ENCODE peak calls at places on chromosome 22, in seven cellular contexts. J, L, M, T, B, Y and Z are unnamed samples.
A peak's percentile ranks its signal among the peaks of the same experiment; 100 is the strongest.

GRCh38 chr22:45942344-45942743 is 34.6 kb downstream of the WNT7B start:
- DNase-seq in M (no peak), J (no peak), L (no peak), B (no peak), T (no peak), Y (no peak), Z (no peak)

GRCh38 chr22:30636226-30637077 is 871 bp downstream of the SLC35E4 start:
- DNase-seq in L (no peak), B (no peak), Y (peak; percentile 31), J (no peak), M (peak; percentile 54), T (peak; percentile 15), Z (no peak)

GRCh38 chr22:17536269-17536668 is 27.0 kb upstream of the SLC25A18 start:
- DNase-seq in J (no peak), B (no peak), M (peak; percentile 62), L (peak; percentile 38), T (peak; percentile 37), Y (no peak), Z (no peak)

GRCh38 chr22:48248901-48249455 is 1486.5 kb downstream of the TBC1D22A start:
- DNase-seq in T (no peak), B (no peak), J (no peak), L (no peak), Y (no peak), M (no peak), Z (no peak)

GRCh38 chr22:41197808-41198585 is 7.1 kb upstream of the L3MBTL2 start:
- DNase-seq in T (no peak), L (no peak), J (no peak), Y (no peak), B (no peak), M (peak; percentile 63), Z (no peak)

GRCh38 chr22:19936513-19936912 is 5.1 kb upstream of the COMT start:
- DNase-seq in L (no peak), B (no peak), Y (no peak), T (no peak), J (no peak), M (no peak), Z (no peak)

GRCh38 chr22:46001046-46001425 is 24.1 kb upstream of the WNT7B start:
- DNase-seq in Y (no peak), T (no peak), L (no peak), J (no peak), M (no peak), B (no peak), Z (no peak)

GRCh38 chr22:26589367-26589844 is 526 bp downstream of the TPST2 start:
- DNase-seq in M (peak; percentile 61), J (no peak), T (peak; percentile 34), Y (peak; percentile 33), B (no peak), L (peak; percentile 25), Z (no peak)

GRCh38 chr22:46502346-46502745 is 35.1 kb downstream of the CELSR1 start:
- DNase-seq in M (no peak), B (no peak), J (no peak), T (no peak), L (no peak), Y (no peak), Z (no peak)

GRCh38 chr22:45306139-45306538 is 3.6 kb upstream of the FAM118A start:
- DNase-seq in T (no peak), Y (no peak), L (no peak), J (no peak), B (no peak), M (no peak), Z (no peak)

GRCh38 chr22:23282089-23282501 is 101.8 kb downstream of the BCR start:
- DNase-seq in J (peak; percentile 24), B (peak; percentile 16), T (peak; percentile 80), L (peak; percentile 71), Y (peak; percentile 74), M (peak; percentile 82), Z (no peak)

GRCh38 chr22:26174280-26174679 is 5.0 kb downstream of the SEZ6L start:
- DNase-seq in B (no peak), J (no peak), L (no peak), T (peak; percentile 3), Y (no peak), M (peak; percentile 48), Z (no peak)

GRCh38 chr22:46149493-46149997 is 781 bp upstream of the PPARA start:
- DNase-seq in Y (peak; percentile 53), T (no peak), J (no peak), L (peak; percentile 38), M (peak; percentile 54), B (no peak), Z (no peak)

GRCh38 chr22:46446799-46447198 is 90.6 kb downstream of the CELSR1 start:
- DNase-seq in L (peak; percentile 25), J (no peak), B (no peak), Y (no peak), M (no peak), T (peak; percentile 6), Z (no peak)

GRCh38 chr22:30238136-30238535 is 8.4 kb downstream of the LIF start:
- DNase-seq in B (no peak), M (no peak), T (no peak), L (no peak), J (no peak), Y (no peak), Z (no peak)

GRCh38 chr22:48782817-48783511 is 1044.7 kb downstream of the BRD1 start:
- DNase-seq in B (no peak), L (no peak), M (no peak), J (no peak), T (no peak), Y (no peak), Z (no peak)

GRCh38 chr22:25076281-25076680 is 123.4 kb upstream of the CRYBB3 start:
- DNase-seq in L (no peak), T (no peak), M (no peak), B (no peak), J (no peak), Y (no peak), Z (no peak)

GRCh38 chr22:37994049-37994448 is 9.7 kb upstream of the SOX10 start:
- DNase-seq in Y (no peak), J (no peak), T (no peak), B (no peak), M (no peak), L (no peak), Z (no peak)

DNA sequence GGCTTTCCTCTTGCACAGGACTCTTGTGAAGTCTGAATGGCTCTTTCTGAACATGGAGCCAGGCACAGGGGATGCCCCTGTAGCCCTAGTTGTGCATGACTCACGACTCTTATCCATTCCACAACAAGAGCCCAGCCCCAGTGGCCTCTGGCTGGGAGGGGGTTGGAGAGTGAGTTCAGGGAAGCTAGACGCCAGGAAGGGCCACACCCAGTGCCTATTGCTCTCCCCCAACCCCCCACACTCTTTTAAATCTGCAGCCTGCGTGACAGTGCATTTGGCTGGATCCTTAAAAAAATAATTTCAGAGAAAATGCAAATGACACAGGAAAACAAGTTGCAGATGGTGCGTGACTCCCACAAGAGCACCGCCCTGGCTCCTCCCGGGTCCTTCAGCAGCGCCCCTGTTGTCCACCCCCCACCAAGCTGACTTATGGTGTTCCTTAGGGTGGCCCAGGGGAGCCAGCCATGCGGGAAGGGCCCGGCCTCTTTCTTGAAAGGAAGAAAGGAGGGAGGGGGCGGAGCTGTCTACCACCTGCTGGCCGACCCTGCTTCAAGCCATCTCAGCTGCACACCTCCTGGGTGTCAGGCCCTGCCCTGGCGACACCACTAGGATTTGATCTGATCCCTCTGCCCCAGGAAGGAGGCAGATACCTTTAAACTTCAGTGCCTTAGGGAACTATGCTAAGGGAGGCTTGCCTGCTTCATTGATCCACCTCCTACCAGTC is 74.7 kb downstream of the MN1 start:
- DNase-seq in Y (peak; percentile 59), J (peak; percentile 21), L (peak; percentile 93), T (peak; percentile 94), B (peak; percentile 68), M (peak; percentile 95), Z (peak; percentile 38)
- H3K4me3 ChIP-seq in Y (no peak overlapping the region), J (no peak overlapping the region), L (no peak overlapping the region), T (no peak overlapping the region), B (no peak overlapping the region), M (peak overlapping the region; percentile 3), Z (no peak overlapping the region)

GRCh38 chr22:36331912-36332622 is 55.7 kb downstream of the MYH9 start:
- DNase-seq in Y (peak; percentile 85), M (peak; percentile 53), B (no peak), J (no peak), T (peak; percentile 47), L (peak; percentile 63), Z (no peak)
- H3K4me3 ChIP-seq in Y (no peak overlapping the region), M (peak overlapping the region; percentile 4), B (no peak overlapping the region), J (no peak overlapping the region), T (no peak overlapping the region), L (no peak overlapping the region), Z (no peak overlapping the region)

GRCh38 chr22:42891008-42891407 is 33.9 kb upstream of the ARFGAP3 start:
- DNase-seq in J (no peak), B (no peak), Y (no peak), M (no peak), T (no peak), L (no peak), Z (no peak)
- H3K4me3 ChIP-seq in J (no peak overlapping the region), B (no peak overlapping the region), Y (no peak overlapping the region), M (no peak overlapping the region), T (no peak overlapping the region), L (no peak overlapping the region), Z (no peak overlapping the region)

GRCh38 chr22:20957118-20957690 is 9.9 kb upstream of the AIFM3 start:
- DNase-seq in Y (no peak), B (no peak), J (no peak), T (no peak), M (peak; percentile 67), L (no peak), Z (no peak)
- H3K4me3 ChIP-seq in Y (peak overlapping the region; percentile 56), B (peak overlapping the region; percentile 68), J (peak overlapping the region; percentile 63), T (peak overlapping the region; percentile 80), M (peak overlapping the region; percentile 83), L (peak overlapping the region; percentile 78), Z (peak overlapping the region; percentile 60)

GRCh38 chr22:31639640-31640039 is 22.4 kb downstream of the PISD start:
- DNase-seq in M (no peak), T (no peak), Y (no peak), J (no peak), L (no peak), B (no peak), Z (no peak)

GRCh38 chr22:31635638-31636306 is 26.2 kb downstream of the PISD start:
- DNase-seq in B (no peak), L (no peak), J (no peak), T (no peak), M (no peak), Y (no peak), Z (no peak)

GRCh38 chr22:31637375-31637937 is 24.6 kb downstream of the PISD start:
- DNase-seq in B (no peak), J (no peak), T (no peak), L (no peak), Y (no peak), M (no peak), Z (no peak)

DNA sequence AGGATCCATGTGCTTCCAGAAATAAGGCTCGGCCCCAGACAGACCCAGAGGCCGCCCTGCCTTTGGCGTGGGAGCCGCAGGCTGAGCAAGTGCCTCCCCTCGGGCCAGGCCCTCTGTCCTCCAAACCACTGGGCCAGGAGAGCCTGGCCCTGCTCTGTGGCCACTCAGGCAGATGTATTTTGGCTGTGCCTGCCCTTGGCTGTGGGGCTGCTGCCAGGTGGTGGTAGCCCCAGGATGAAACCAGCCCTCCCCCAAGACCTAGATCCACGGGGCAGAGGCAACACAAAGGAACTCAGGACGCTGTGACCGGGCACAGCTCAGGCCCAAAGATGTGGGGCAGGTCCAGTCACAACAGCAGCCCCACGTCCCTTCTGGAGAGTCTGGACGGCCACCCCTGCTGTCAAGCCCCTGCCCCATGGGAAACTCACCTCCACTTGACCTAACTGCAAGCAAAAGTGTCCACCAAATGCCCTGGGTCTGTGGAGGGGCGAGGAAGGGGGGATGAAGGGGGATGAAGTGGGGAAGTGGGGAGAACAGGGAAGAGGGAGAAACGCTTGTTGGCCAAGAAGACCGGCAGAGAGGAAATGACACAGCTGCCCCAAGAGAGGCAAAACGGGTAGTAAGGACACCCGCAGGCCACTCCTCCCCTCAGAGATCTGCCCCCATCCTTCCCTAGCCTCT is 23.9 kb downstream of the PISD start:
- DNase-seq in M (no peak), B (peak; percentile 30), J (no peak), T (no peak), L (peak; percentile 60), Y (no peak), Z (no peak)
- H3K4me3 ChIP-seq in M (no peak overlapping the region), B (no peak overlapping the region), J (no peak overlapping the region), T (no peak overlapping the region), L (no peak overlapping the region), Y (no peak overlapping the region), Z (no peak overlapping the region)